ENCODE peak calls at places on chromosomes 6 and 20, in five cellular contexts. U is T-cell; T is activated naive CD8-positive, alpha-beta T cell treated with anti-CD3 and anti-CD28 coated beads, Interleukin-2, amount 50 U/mL, for 16 hours; Z is Peyer's patch; Q is psoas muscle. N is an unnamed sample.

GRCh38 chr6:68967549-68968300 is 332.6 kb downstream of the ADGRB3 start:
- DNase-seq in U (peak), T (no peak), Z (peak), Q (peak), N (peak)

GRCh38 chr6:10084276-10084993 is 330.4 kb downstream of the TFAP2A start:
- DNase-seq in U (no peak), T (no peak), Z (no peak), Q (no peak), N (no peak)

GRCh38 chr6:132256457-132256856 is 144.8 kb downstream of the MOXD1 start:
- DNase-seq in U (no peak), T (no peak), Z (no peak), Q (no peak), N (no peak)

GRCh38 chr6:154960299-154960796 is 34.8 kb upstream of the TIAM2 start:
- DNase-seq in U (no peak), T (no peak), Z (peak), Q (no peak), N (no peak)

GRCh38 chr6:127103482-127103881 is 15.0 kb upstream of the RSPO3 start:
- DNase-seq in U (no peak), T (no peak), Z (no peak), Q (no peak), N (no peak)

GRCh38 chr20:16020971-16021370 is 552.3 kb downstream of the KIF16B start:
- DNase-seq in U (no peak), T (no peak), Z (no peak), Q (no peak), N (peak)

GRCh38 chr6:38364127-38364526 is 275.6 kb downstream of the BTBD9 start:
- DNase-seq in U (no peak), T (no peak), Z (no peak), Q (no peak), N (no peak)

GRCh38 chr6:52139985-52140680 is 46.0 kb upstream of the IL17A start:
- DNase-seq in U (no peak), T (no peak), Z (no peak), Q (no peak), N (no peak)

GRCh38 chr6:148521586-148521985 is 178.9 kb downstream of the SASH1 start:
- DNase-seq in U (no peak), T (no peak), Z (no peak), Q (no peak), N (no peak)

GRCh38 chr6:52363222-52363867 is 1.4 kb downstream of the PAQR8 start:
- DNase-seq in U (no peak), T (no peak), Z (peak), Q (no peak), N (no peak)

GRCh38 chr6:47464052-47464451 is 13.5 kb upstream of the CD2AP start:
- DNase-seq in U (no peak), T (no peak), Z (no peak), Q (no peak), N (no peak)

GRCh38 chr20:4180355-4180754 is 165.0 kb upstream of the RNF24 start:
- DNase-seq in U (no peak), T (no peak), Z (no peak), Q (no peak), N (no peak)